ENCODE peak calls at places on chromosome 16, in seven cellular contexts. S, Q, X, E, F, Z and B are unnamed samples.

GRCh38 chr16:79301036-79301435 is 299.5 kb downstream of the MAF start:
- DNase-seq in S (no peak), Q (no peak), X (no peak), E (no peak), F (no peak), Z (no peak), B (no peak)

GRCh38 chr16:68825427-68825826 is 17.9 kb upstream of the TANGO6 start:
- DNase-seq in S (no peak), Q (no peak), X (no peak), E (no peak), F (no peak), Z (peak), B (no peak)

GRCh38 chr16:50702725-50703124 is 9.3 kb downstream of the NOD2 start:
- DNase-seq in S (no peak), Q (no peak), X (no peak), E (no peak), F (no peak), Z (no peak), B (peak)

GRCh38 chr16:67672306-67672705 is 5.7 kb downstream of the C16orf86 start:
- DNase-seq in S (no peak), Q (no peak), X (peak), E (peak), F (no peak), Z (no peak), B (no peak)

GRCh38 chr16:72985148-72985882 is 62.6 kb downstream of the ZFHX3 start:
- DNase-seq in S (peak), Q (no peak), X (no peak), E (no peak), F (peak), Z (no peak), B (no peak)

GRCh38 chr16:85984211-85984880 is 85.4 kb downstream of the IRF8 start:
- DNase-seq in S (no peak), Q (no peak), X (no peak), E (no peak), F (no peak), Z (no peak), B (no peak)

GRCh38 chr16:67562526-67562917 is at the start of gene CTCF:
- DNase-seq in S (peak), Q (no peak), X (peak), E (peak), F (peak), Z (peak), B (no peak)

GRCh38 chr16:23302045-23302956 is at the start of gene SCNN1B:
- DNase-seq in S (no peak), Q (no peak), X (peak), E (no peak), F (no peak), Z (no peak), B (no peak)

GRCh38 chr16:69093974-69094373 is 11.5 kb upstream of the HAS3 start:
- DNase-seq in S (no peak), Q (no peak), X (no peak), E (no peak), F (no peak), Z (no peak), B (no peak)

GRCh38 chr16:83552930-83553329 is 254.8 kb upstream of the HSBP1 start:
- DNase-seq in S (no peak), Q (no peak), X (no peak), E (no peak), F (no peak), Z (no peak), B (no peak)

GRCh38 chr16:85027968-85028637 is 508 bp downstream of the KIAA0513 start:
- DNase-seq in S (no peak), Q (no peak), X (no peak), E (no peak), F (no peak), Z (no peak), B (no peak)

GRCh38 chr16:71467810-71468209 is 5.8 kb upstream of the ZNF23 start:
- DNase-seq in S (no peak), Q (no peak), X (no peak), E (peak), F (no peak), Z (peak), B (no peak)

GRCh38 chr16:51374346-51374745 is 223.3 kb upstream of the SALL1 start:
- DNase-seq in S (no peak), Q (no peak), X (no peak), E (no peak), F (no peak), Z (no peak), B (peak)

GRCh38 chr16:52494145-52494544 is 52.8 kb downstream of the TOX3 start:
- DNase-seq in S (no peak), Q (no peak), X (no peak), E (no peak), F (no peak), Z (no peak), B (no peak)

GRCh38 chr16:21568502-21569189 is 30.7 kb upstream of the METTL9 start:
- DNase-seq in S (peak), Q (no peak), X (peak), E (no peak), F (no peak), Z (no peak), B (no peak)

GRCh38 chr16:48542966-48543365 is 67.0 kb downstream of the N4BP1 start:
- DNase-seq in S (no peak), Q (no peak), X (peak), E (no peak), F (no peak), Z (no peak), B (no peak)

GRCh38 chr16:50354629-50355456 is 13.9 kb downstream of the BRD7 start:
- DNase-seq in S (no peak), Q (no peak), X (no peak), E (no peak), F (no peak), Z (no peak), B (no peak)

GRCh38 chr16:69029121-69029520 is 76.3 kb upstream of the HAS3 start:
- DNase-seq in S (no peak), Q (no peak), X (no peak), E (no peak), F (no peak), Z (no peak), B (no peak)

GRCh38 chr16:85090166-85090565 is 22.1 kb downstream of the CIBAR2 start:
- DNase-seq in S (no peak), Q (no peak), X (peak), E (no peak), F (no peak), Z (no peak), B (no peak)

GRCh38 chr16:28943281-28943680 is 7.5 kb upstream of the NFATC2IP start:
- DNase-seq in S (no peak), Q (no peak), X (no peak), E (no peak), F (no peak), Z (no peak), B (no peak)

GRCh38 chr16:24609740-24610420 is 70.5 kb downstream of the RBBP6 start:
- DNase-seq in S (no peak), Q (peak), X (no peak), E (peak), F (peak), Z (peak), B (peak)

GRCh38 chr16:67294927-67295326 is 15.6 kb downstream of the PLEKHG4 start:
- DNase-seq in S (no peak), Q (no peak), X (no peak), E (no peak), F (no peak), Z (no peak), B (no peak)

GRCh38 chr16:51822471-51822870 is 671.4 kb upstream of the SALL1 start:
- DNase-seq in S (no peak), Q (no peak), X (no peak), E (no peak), F (no peak), Z (no peak), B (no peak)

DNA sequence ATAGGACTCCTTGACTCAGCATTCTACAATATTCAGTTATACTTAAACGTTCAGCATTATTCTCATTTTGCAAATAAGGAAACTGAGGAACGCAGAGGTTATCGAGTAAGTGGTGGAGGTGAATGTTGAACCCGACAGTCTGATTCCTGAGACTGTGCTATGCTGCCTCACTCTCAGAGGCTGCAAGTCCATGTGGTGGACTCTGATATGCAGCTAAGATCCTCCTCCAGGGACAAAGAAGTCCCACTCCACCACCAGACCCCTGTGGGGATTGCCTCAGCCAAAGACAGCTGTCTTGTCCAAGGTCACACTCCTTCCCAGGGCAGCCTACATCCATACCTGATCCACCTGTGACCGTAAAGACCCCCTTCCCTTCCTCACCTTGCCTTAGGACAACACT is 37.5 kb downstream of the ACSM2B start:
- DNase-seq in S (no peak), Q (no peak), X (no peak), E (no peak), F (no peak), Z (no peak), B (no peak)
- H3K4me3 ChIP-seq in S (no peak), Q (no peak), X (no peak), E (no peak), F (no peak), Z (no peak), B (no peak)

GRCh38 chr16:3044708-3045107 is 1.7 kb upstream of the MMP25 start:
- DNase-seq in S (no peak), Q (no peak), X (no peak), E (no peak), F (no peak), Z (no peak), B (no peak)

GRCh38 chr16:3045758-3046505 is 429 bp upstream of the MMP25 start:
- DNase-seq in S (no peak), Q (no peak), X (peak), E (no peak), F (no peak), Z (no peak), B (no peak)

GRCh38 chr16:3046506-3047386 is at the start of gene MMP25:
- DNase-seq in S (no peak), Q (no peak), X (peak), E (no peak), F (no peak), Z (no peak), B (no peak)

GRCh38 chr16:3049921-3050481 is 3.6 kb downstream of the MMP25 start:
- DNase-seq in S (no peak), Q (no peak), X (no peak), E (no peak), F (no peak), Z (no peak), B (no peak)

GRCh38 chr16:3047387-3047720 is 993 bp downstream of the MMP25 start:
- DNase-seq in S (no peak), Q (no peak), X (no peak), E (no peak), F (no peak), Z (no peak), B (no peak)
- H3K4me3 ChIP-seq in S (no peak), Q (no peak), X (peak), E (no peak), F (no peak), Z (no peak), B (no peak)

DNA sequence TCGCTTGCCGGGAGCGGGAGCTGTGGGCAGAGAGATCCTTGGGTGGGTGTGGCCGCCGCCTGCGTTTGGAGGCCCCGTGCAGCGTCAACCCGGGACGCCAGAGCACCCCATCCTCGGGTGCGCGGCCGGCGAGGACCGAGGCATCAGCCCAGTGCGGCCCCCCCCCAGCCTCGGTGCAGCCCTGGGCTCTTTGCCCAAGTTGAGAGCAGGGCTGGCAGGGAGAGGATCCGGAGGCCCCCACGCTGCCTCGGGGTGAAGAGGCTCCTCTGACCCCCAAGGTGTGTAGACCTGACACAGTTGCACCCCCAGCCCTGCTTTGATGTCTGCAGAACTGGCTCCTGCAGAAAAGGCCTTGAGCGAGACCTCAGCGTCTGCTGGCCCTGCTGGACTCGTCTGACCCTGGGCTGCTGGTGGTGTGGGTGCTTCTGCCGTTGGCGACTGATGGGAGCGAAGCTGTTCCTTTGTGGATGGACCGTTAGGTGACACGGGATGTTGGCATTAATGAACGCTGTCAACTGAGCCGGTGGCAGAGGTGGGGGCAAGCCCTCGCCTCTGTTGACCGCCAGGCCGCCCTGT is 8.0 kb downstream of the CACNA1H start:
- DNase-seq in S (no peak), Q (no peak), X (no peak), E (no peak), F (no peak), Z (no peak), B (no peak)
- H3K4me3 ChIP-seq in S (no peak), Q (peak), X (no peak), E (peak), F (peak), Z (no peak), B (no peak)

GRCh38 chr16:11250786-11251524 is 5.0 kb downstream of the SOCS1 start:
- DNase-seq in S (no peak), Q (no peak), X (no peak), E (no peak), F (no peak), Z (no peak), B (no peak)

GRCh38 chr16:11253009-11253994 is 2.7 kb downstream of the SOCS1 start:
- DNase-seq in S (no peak), Q (no peak), X (no peak), E (no peak), F (no peak), Z (no peak), B (no peak)

GRCh38 chr16:11251525-11252481 is 4.2 kb downstream of the SOCS1 start:
- DNase-seq in S (no peak), Q (no peak), X (no peak), E (no peak), F (no peak), Z (peak), B (peak)

GRCh38 chr16:11253995-11254912 is 1.8 kb downstream of the SOCS1 start:
- DNase-seq in S (no peak), Q (no peak), X (no peak), E (no peak), F (no peak), Z (no peak), B (no peak)

GRCh38 chr16:11252482-11252931 is 3.5 kb downstream of the SOCS1 start:
- DNase-seq in S (no peak), Q (no peak), X (no peak), E (no peak), F (no peak), Z (no peak), B (no peak)
- H3K4me3 ChIP-seq in S (no peak), Q (no peak), X (peak), E (no peak), F (no peak), Z (peak), B (no peak)

DNA sequence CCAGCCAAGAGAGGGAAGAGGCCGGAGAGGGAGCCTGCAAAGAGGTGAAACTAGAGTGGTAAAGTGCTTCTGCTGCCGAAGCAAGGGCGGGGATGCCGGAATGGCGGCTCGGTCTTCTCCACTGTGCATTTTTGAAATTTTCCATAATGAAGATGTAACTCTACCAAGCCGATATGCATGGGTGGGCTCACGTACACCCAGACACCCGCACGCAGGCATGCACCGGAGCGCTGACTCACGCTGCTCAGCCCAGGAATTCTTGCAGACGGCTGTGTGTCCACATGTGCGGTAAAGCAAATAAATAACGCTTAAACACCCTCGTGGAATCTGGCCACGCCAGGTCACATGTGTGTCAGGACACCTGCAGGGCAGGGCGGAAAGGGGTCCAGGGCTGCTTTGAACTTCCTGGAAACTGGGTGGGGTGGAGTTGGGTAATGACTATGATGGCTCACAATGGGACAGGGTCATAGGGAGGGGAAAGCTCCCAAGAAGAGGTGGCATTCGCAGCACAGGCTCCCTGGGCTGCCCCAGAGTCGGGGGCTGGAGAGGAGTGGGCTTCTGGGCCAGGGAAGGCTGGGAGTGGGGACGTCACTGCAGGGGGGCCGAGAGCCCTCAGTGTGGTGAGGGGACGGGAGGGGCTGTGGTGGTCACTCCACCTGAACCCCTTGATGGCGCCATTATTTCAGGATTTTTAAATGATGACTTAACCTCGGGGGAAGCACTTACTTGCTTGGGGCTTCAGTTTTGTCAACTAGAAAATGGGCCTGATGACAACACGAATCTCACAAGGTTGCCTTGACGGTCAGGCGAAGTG is 265.5 kb downstream of the PARN start:
- DNase-seq in S (no peak), Q (no peak), X (no peak), E (no peak), F (no peak), Z (no peak), B (peak)
- H3K4me3 ChIP-seq in S (no peak), Q (no peak), X (no peak), E (no peak), F (no peak), Z (no peak), B (no peak)

GRCh38 chr16:10123141-10123540 is 59.1 kb downstream of the GRIN2A start:
- DNase-seq in S (peak), Q (no peak), X (no peak), E (no peak), F (no peak), Z (no peak), B (no peak)

GRCh38 chr16:10122026-10122425 is 60.2 kb downstream of the GRIN2A start:
- DNase-seq in S (no peak), Q (no peak), X (no peak), E (no peak), F (no peak), Z (no peak), B (no peak)

GRCh38 chr16:10120953-10121352 is 61.3 kb downstream of the GRIN2A start:
- DNase-seq in S (peak), Q (no peak), X (no peak), E (no peak), F (no peak), Z (no peak), B (no peak)

GRCh38 chr16:10122546-10122945 is 59.7 kb downstream of the GRIN2A start:
- DNase-seq in S (no peak), Q (no peak), X (no peak), E (no peak), F (no peak), Z (no peak), B (no peak)

DNA sequence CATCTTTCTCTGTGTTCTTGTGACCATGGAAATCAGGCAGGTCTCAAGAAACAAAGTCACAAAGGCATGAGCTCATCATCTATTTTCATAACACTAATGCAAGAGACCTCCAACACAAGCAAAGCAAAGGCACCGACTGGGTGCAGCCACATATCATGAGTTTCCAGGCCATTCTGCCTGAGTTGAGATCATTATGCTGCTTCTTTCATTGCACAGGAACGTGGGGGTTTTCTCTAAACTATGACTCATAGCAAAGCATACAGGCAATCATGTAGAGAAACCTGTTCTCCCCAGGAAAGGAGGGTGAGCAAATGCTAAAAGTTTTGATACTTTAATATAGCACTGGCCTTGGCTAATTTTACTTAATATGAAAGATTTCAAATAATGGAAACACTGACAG is 60.7 kb downstream of the GRIN2A start:
- DNase-seq in S (no peak), Q (no peak), X (no peak), E (no peak), F (no peak), Z (no peak), B (peak)
- H3K4me3 ChIP-seq in S (no peak), Q (no peak), X (no peak), E (no peak), F (no peak), Z (no peak), B (no peak)

GRCh38 chr16:30445149-30445407 is 596 bp downstream of the SEPHS2 start:
- DNase-seq in S (no peak), Q (no peak), X (no peak), E (no peak), F (no peak), Z (no peak), B (no peak)

GRCh38 chr16:30447512-30448226 is 2.0 kb upstream of the SEPHS2 start:
- DNase-seq in S (no peak), Q (no peak), X (no peak), E (no peak), F (no peak), Z (peak), B (no peak)

GRCh38 chr16:30445408-30446202 is at the start of gene SEPHS2:
- DNase-seq in S (peak), Q (peak), X (peak), E (peak), F (peak), Z (peak), B (peak)

GRCh38 chr16:30444231-30445148 is 1.2 kb downstream of the SEPHS2 start:
- DNase-seq in S (no peak), Q (no peak), X (no peak), E (no peak), F (no peak), Z (no peak), B (no peak)

GRCh38 chr16:30446203-30446595 is 525 bp upstream of the SEPHS2 start:
- DNase-seq in S (no peak), Q (no peak), X (no peak), E (no peak), F (no peak), Z (no peak), B (no peak)
- H3K4me3 ChIP-seq in S (no peak), Q (peak), X (peak), E (peak), F (peak), Z (peak), B (peak)

GRCh38 chr16:89922884-89923639 is at the start of gene TUBB3:
- DNase-seq in S (no peak), Q (no peak), X (peak), E (peak), F (peak), Z (peak), B (no peak)

GRCh38 chr16:89924925-89925307 is 1.8 kb downstream of the TUBB3 start:
- DNase-seq in S (no peak), Q (no peak), X (no peak), E (no peak), F (no peak), Z (no peak), B (no peak)

GRCh38 chr16:89925596-89926079 is 2.5 kb downstream of the TUBB3 start:
- DNase-seq in S (no peak), Q (no peak), X (no peak), E (no peak), F (no peak), Z (no peak), B (no peak)

GRCh38 chr16:89923640-89924297 is 627 bp downstream of the TUBB3 start:
- DNase-seq in S (no peak), Q (no peak), X (peak), E (no peak), F (no peak), Z (no peak), B (no peak)

GRCh38 chr16:89924298-89924924 is 1.3 kb downstream of the TUBB3 start:
- DNase-seq in S (no peak), Q (no peak), X (peak), E (no peak), F (no peak), Z (no peak), B (no peak)
- H3K4me3 ChIP-seq in S (no peak), Q (no peak), X (peak), E (no peak), F (peak), Z (no peak), B (peak)